ENCODE peak calls at places on chromosomes 11 and 22, in ten cellular contexts. One of them, this sample, is unnamed.

GRCh38 chr22:38080847-38081635 is 2.9 kb downstream of the SLC16A8 start:
- DNase-seq in adrenal gland: no peak
- DNase-seq in HCT116: no peak
- DNase-seq in K562: no peak
- DNase-seq in body of pancreas: peak
- DNase-seq in esophagus squamous epithelium: no peak
- DNase-seq in lower leg skin: no peak
- DNase-seq in uterus: no peak
- DNase-seq in Peyer's patch: no peak
- DNase-seq in heart left ventricle: peak
- DNase-seq in this sample: no peak

GRCh38 chr11:26344647-26345046 is 12.7 kb downstream of the ANO3 start:
- DNase-seq in adrenal gland: no peak
- DNase-seq in HCT116: no peak
- DNase-seq in K562: no peak
- DNase-seq in body of pancreas: no peak
- DNase-seq in esophagus squamous epithelium: no peak
- DNase-seq in lower leg skin: no peak
- DNase-seq in uterus: no peak
- DNase-seq in Peyer's patch: no peak
- DNase-seq in heart left ventricle: no peak
- DNase-seq in this sample: no peak

GRCh38 chr11:5808500-5809121 is at the start of gene OR52N2:
- DNase-seq in adrenal gland: peak
- DNase-seq in HCT116: peak
- DNase-seq in K562: peak
- DNase-seq in body of pancreas: peak
- DNase-seq in esophagus squamous epithelium: peak
- DNase-seq in lower leg skin: peak
- DNase-seq in uterus: peak
- DNase-seq in Peyer's patch: peak
- DNase-seq in heart left ventricle: peak
- DNase-seq in this sample: peak

GRCh38 chr22:17851754-17852153 is 77.5 kb upstream of the BID start:
- DNase-seq in adrenal gland: peak
- DNase-seq in HCT116: no peak
- DNase-seq in K562: no peak
- DNase-seq in body of pancreas: no peak
- DNase-seq in esophagus squamous epithelium: no peak
- DNase-seq in lower leg skin: no peak
- DNase-seq in uterus: peak
- DNase-seq in Peyer's patch: no peak
- DNase-seq in heart left ventricle: peak
- DNase-seq in this sample: no peak

GRCh38 chr11:102267602-102268001 is 49.7 kb upstream of the BIRC3 start:
- DNase-seq in adrenal gland: peak
- DNase-seq in HCT116: no peak
- DNase-seq in K562: peak
- DNase-seq in body of pancreas: no peak
- DNase-seq in esophagus squamous epithelium: no peak
- DNase-seq in lower leg skin: no peak
- DNase-seq in uterus: no peak
- DNase-seq in Peyer's patch: peak
- DNase-seq in heart left ventricle: no peak
- DNase-seq in this sample: no peak

GRCh38 chr22:37231406-37232139 is 12.5 kb downstream of the RAC2 start:
- DNase-seq in adrenal gland: no peak
- DNase-seq in HCT116: no peak
- DNase-seq in K562: no peak
- DNase-seq in body of pancreas: no peak
- DNase-seq in esophagus squamous epithelium: no peak
- DNase-seq in lower leg skin: no peak
- DNase-seq in uterus: no peak
- DNase-seq in Peyer's patch: peak
- DNase-seq in heart left ventricle: no peak
- DNase-seq in this sample: no peak

GRCh38 chr11:122910775-122911174 is 28.2 kb downstream of the JHY start:
- DNase-seq in adrenal gland: no peak
- DNase-seq in HCT116: peak
- DNase-seq in K562: no peak
- DNase-seq in body of pancreas: no peak
- DNase-seq in esophagus squamous epithelium: no peak
- DNase-seq in lower leg skin: no peak
- DNase-seq in uterus: no peak
- DNase-seq in Peyer's patch: no peak
- DNase-seq in heart left ventricle: no peak
- DNase-seq in this sample: no peak

GRCh38 chr22:45246060-45246985 is 5.6 kb upstream of the KIAA0930 start:
- DNase-seq in adrenal gland: peak
- DNase-seq in HCT116: peak
- DNase-seq in K562: no peak
- DNase-seq in body of pancreas: peak
- DNase-seq in esophagus squamous epithelium: no peak
- DNase-seq in lower leg skin: peak
- DNase-seq in uterus: peak
- DNase-seq in Peyer's patch: peak
- DNase-seq in heart left ventricle: no peak
- DNase-seq in this sample: no peak

GRCh38 chr22:17827466-17827865 is 53.2 kb upstream of the BID start:
- DNase-seq in adrenal gland: no peak
- DNase-seq in HCT116: no peak
- DNase-seq in K562: no peak
- DNase-seq in body of pancreas: no peak
- DNase-seq in esophagus squamous epithelium: no peak
- DNase-seq in lower leg skin: no peak
- DNase-seq in uterus: no peak
- DNase-seq in Peyer's patch: no peak
- DNase-seq in heart left ventricle: peak
- DNase-seq in this sample: no peak

GRCh38 chr22:50530280-50530856 is 556 bp upstream of the TYMP start:
- DNase-seq in adrenal gland: peak
- DNase-seq in HCT116: peak
- DNase-seq in K562: no peak
- DNase-seq in body of pancreas: peak
- DNase-seq in esophagus squamous epithelium: no peak
- DNase-seq in lower leg skin: peak
- DNase-seq in uterus: peak
- DNase-seq in Peyer's patch: peak
- DNase-seq in heart left ventricle: peak
- DNase-seq in this sample: peak

DNA sequence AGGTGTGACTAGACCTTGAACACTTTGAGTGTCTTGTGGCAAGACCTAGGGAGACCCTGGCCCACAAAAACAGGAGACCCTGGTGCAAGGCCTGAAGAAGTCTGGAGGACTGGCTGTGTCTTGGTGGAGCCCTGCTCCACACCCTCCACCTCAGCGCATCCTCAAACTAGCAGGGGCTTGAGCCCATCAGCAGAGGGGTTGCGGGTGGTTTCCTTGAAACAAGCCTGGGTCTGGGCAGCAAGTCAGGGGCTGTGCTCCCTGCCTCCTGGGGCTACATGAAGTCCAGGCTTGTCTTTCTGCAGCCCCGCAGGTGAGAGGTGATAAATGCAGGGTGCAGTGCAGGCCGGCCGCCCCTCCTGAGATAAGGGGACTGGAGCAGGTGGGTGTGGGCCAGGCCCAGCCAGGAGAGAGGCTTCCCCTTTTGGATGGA is 2.9 kb downstream of the CDKN1C start:
- DNase-seq in adrenal gland: no peak
- DNase-seq in HCT116: no peak
- DNase-seq in K562: no peak
- DNase-seq in body of pancreas: no peak
- DNase-seq in esophagus squamous epithelium: no peak
- DNase-seq in lower leg skin: no peak
- DNase-seq in uterus: no peak
- DNase-seq in Peyer's patch: no peak
- DNase-seq in heart left ventricle: no peak
- DNase-seq in this sample: no peak
- H3K4me3 ChIP-seq in adrenal gland: no peak
- H3K4me3 ChIP-seq in HCT116: no peak
- H3K4me3 ChIP-seq in K562: no peak
- H3K4me3 ChIP-seq in body of pancreas: no peak
- H3K4me3 ChIP-seq in esophagus squamous epithelium: peak
- H3K4me3 ChIP-seq in lower leg skin: no peak
- H3K4me3 ChIP-seq in uterus: peak
- H3K4me3 ChIP-seq in Peyer's patch: no peak
- H3K4me3 ChIP-seq in heart left ventricle: peak
- H3K4me3 ChIP-seq in this sample: peak

DNA sequence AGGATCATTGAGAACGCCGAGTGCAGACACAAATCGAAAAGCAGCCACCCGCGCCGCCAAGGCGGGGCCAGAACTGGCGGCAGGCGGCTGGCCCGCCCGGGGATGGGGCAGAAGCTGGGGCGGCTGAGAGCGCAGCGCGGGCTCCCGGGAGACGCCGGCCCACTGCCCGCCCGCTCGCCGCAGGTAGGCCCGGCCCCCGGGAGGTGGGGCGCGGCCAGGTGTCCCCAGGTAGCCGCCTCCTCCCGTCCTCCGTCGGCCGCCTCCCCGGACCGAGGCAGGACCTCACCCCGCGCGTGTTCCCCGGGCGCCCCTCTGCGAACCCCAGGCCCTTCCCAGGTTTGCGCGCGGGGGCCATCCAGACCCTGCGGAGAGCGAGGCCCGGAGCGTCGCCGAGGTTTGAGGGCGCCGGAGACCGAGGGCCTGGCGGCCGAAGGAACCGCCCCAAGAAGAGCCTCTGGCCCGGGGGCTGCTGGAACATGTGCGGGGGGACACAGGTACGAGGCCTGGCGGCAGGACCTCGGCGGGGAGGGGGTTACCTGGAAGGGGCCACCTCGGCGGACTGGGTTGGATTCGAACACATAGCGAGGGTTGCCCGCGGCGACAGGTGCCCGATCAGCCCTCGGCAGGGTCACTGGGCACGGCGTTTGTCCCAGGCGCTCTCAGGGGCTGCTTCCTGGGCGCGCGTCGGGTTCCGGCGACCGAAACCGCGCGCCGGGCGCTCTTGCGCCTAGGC is at the start of gene PRRG4:
- DNase-seq in adrenal gland: peak
- DNase-seq in HCT116: no peak
- DNase-seq in K562: no peak
- DNase-seq in body of pancreas: peak
- DNase-seq in esophagus squamous epithelium: no peak
- DNase-seq in lower leg skin: peak
- DNase-seq in uterus: peak
- DNase-seq in Peyer's patch: peak
- DNase-seq in heart left ventricle: peak
- DNase-seq in this sample: peak
- TF ChIP-seq POLR2A in adrenal gland: no peak
- TF ChIP-seq POLR2A in HCT116: no peak
- TF ChIP-seq POLR2A in K562: no peak
- TF ChIP-seq POLR2A in body of pancreas: peak
- TF ChIP-seq POLR2A in esophagus squamous epithelium: no peak
- TF ChIP-seq POLR2A in lower leg skin: no peak
- TF ChIP-seq POLR2A in uterus: no peak
- TF ChIP-seq POLR2A in Peyer's patch: peak
- TF ChIP-seq POLR2A in heart left ventricle: no peak
- TF ChIP-seq POLR2A in this sample: no peak

GRCh38 chr11:92224394-92225205 is at the start of gene FAT3:
- DNase-seq in adrenal gland: no peak
- DNase-seq in HCT116: no peak
- DNase-seq in K562: no peak
- DNase-seq in body of pancreas: peak
- DNase-seq in esophagus squamous epithelium: no peak
- DNase-seq in lower leg skin: no peak
- DNase-seq in uterus: peak
- DNase-seq in Peyer's patch: no peak
- DNase-seq in heart left ventricle: no peak
- DNase-seq in this sample: no peak
- H3K4me3 ChIP-seq in adrenal gland: no peak
- H3K4me3 ChIP-seq in HCT116: no peak
- H3K4me3 ChIP-seq in K562: no peak
- H3K4me3 ChIP-seq in body of pancreas: no peak
- H3K4me3 ChIP-seq in esophagus squamous epithelium: peak
- H3K4me3 ChIP-seq in lower leg skin: no peak
- H3K4me3 ChIP-seq in uterus: peak
- H3K4me3 ChIP-seq in Peyer's patch: peak
- H3K4me3 ChIP-seq in heart left ventricle: peak
- H3K4me3 ChIP-seq in this sample: peak

GRCh38 chr11:42172441-42172840 is 713.0 kb upstream of the LRRC4C start:
- DNase-seq in adrenal gland: no peak
- DNase-seq in HCT116: no peak
- DNase-seq in K562: no peak
- DNase-seq in body of pancreas: no peak
- DNase-seq in esophagus squamous epithelium: no peak
- DNase-seq in lower leg skin: no peak
- DNase-seq in uterus: no peak
- DNase-seq in Peyer's patch: no peak
- DNase-seq in heart left ventricle: no peak
- DNase-seq in this sample: no peak
- TF ChIP-seq POLR2A in adrenal gland: no peak
- TF ChIP-seq POLR2A in HCT116: no peak
- TF ChIP-seq POLR2A in K562: no peak
- TF ChIP-seq POLR2A in body of pancreas: no peak
- TF ChIP-seq POLR2A in esophagus squamous epithelium: no peak
- TF ChIP-seq POLR2A in lower leg skin: no peak
- TF ChIP-seq POLR2A in uterus: no peak
- TF ChIP-seq POLR2A in Peyer's patch: no peak
- TF ChIP-seq POLR2A in heart left ventricle: no peak
- TF ChIP-seq POLR2A in this sample: no peak

GRCh38 chr22:30920407-30920806 is 48.2 kb downstream of the MORC2 start:
- DNase-seq in adrenal gland: peak
- DNase-seq in HCT116: peak
- DNase-seq in K562: peak
- DNase-seq in body of pancreas: peak
- DNase-seq in esophagus squamous epithelium: no peak
- DNase-seq in lower leg skin: peak
- DNase-seq in uterus: peak
- DNase-seq in Peyer's patch: peak
- DNase-seq in heart left ventricle: peak
- DNase-seq in this sample: peak
- H3K4me3 ChIP-seq in adrenal gland: no peak
- H3K4me3 ChIP-seq in HCT116: no peak
- H3K4me3 ChIP-seq in K562: no peak
- H3K4me3 ChIP-seq in body of pancreas: no peak
- H3K4me3 ChIP-seq in esophagus squamous epithelium: no peak
- H3K4me3 ChIP-seq in lower leg skin: no peak
- H3K4me3 ChIP-seq in uterus: no peak
- H3K4me3 ChIP-seq in Peyer's patch: peak
- H3K4me3 ChIP-seq in heart left ventricle: no peak
- H3K4me3 ChIP-seq in this sample: peak

DNA sequence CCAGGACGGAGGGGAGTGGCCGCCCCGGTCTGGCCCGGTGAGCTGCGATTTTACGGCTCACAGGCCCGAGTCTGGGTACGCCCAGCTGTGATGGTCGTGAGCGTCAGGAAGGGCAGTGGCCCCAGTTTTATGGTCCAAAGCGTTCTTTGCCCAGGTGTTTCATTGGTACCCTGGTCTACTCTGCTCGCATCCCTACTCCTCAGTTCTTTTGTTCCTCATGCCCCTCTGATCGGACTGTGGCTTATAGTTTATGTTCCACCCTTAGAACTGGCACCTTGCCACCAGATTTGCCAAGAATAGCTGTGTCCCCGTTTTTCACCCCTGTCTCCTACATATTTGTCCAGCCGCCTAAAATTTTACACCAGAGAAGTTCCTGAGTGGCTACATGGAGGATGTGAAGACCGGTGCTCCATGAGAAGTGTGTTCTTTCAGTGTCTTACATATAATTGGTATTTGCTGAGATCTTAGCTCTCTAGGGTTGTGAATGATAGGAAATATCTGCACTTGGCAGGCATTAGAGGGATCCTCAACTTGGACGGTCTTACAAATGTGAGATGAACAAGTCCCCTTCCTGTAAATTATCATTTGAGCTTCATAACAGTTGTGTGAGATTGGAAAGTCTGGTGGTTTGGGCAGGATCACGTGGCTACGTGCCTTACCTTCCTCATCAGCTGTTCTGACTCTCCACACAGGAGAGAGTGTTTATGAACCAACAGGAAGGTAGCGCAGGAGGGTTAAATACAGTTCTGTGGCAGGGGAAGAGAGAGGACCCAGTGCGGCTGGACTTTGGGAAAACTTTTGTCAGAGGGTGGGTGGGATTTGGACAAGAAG is 1.1 kb downstream of the PANX1 start:
- DNase-seq in adrenal gland: no peak
- DNase-seq in HCT116: peak
- DNase-seq in K562: no peak
- DNase-seq in body of pancreas: no peak
- DNase-seq in esophagus squamous epithelium: no peak
- DNase-seq in lower leg skin: peak
- DNase-seq in uterus: no peak
- DNase-seq in Peyer's patch: peak
- DNase-seq in heart left ventricle: no peak
- DNase-seq in this sample: peak
- TF ChIP-seq POLR2A in adrenal gland: no peak
- TF ChIP-seq POLR2A in HCT116: no peak
- TF ChIP-seq POLR2A in K562: no peak
- TF ChIP-seq POLR2A in body of pancreas: no peak
- TF ChIP-seq POLR2A in esophagus squamous epithelium: no peak
- TF ChIP-seq POLR2A in lower leg skin: no peak
- TF ChIP-seq POLR2A in uterus: no peak
- TF ChIP-seq POLR2A in Peyer's patch: no peak
- TF ChIP-seq POLR2A in heart left ventricle: no peak
- TF ChIP-seq POLR2A in this sample: no peak